ENCODE peak calls at places on chromosomes 13 and 19, in four cellular contexts. A is stomach, K is lower leg skin, H is A549. O is an unnamed sample.

GRCh38 chr19:28350673-28351072 is 862.3 kb downstream of the UQCRFS1 start:
- DNase-seq in A (no peak), K (no peak), H (no peak), O (no peak)

GRCh38 chr19:38894968-38895367 is 4.5 kb downstream of the SIRT2 start:
- DNase-seq in A (no peak), K (no peak), H (no peak), O (no peak)

GRCh38 chr13:103156346-103156998 is 90.3 kb upstream of the SLC10A2 start:
- DNase-seq in A (no peak), K (no peak), H (no peak), O (no peak)

GRCh38 chr13:65011403-65011802 is 2218.7 kb downstream of the PCDH9 start:
- DNase-seq in A (no peak), K (no peak), H (no peak), O (no peak)

GRCh38 chr19:13076787-13077186 is 25.9 kb downstream of the LYL1 start:
- DNase-seq in A (no peak), K (no peak), H (no peak), O (no peak)

GRCh38 chr13:44141725-44142539 is 231.7 kb upstream of the SERP2 start:
- DNase-seq in A (peak), K (peak), H (peak), O (peak)

GRCh38 chr13:75352641-75353327 is 129.2 kb downstream of the TBC1D4 start:
- DNase-seq in A (no peak), K (no peak), H (no peak), O (no peak)

GRCh38 chr13:111868716-111869115 is 198.2 kb upstream of the SOX1 start:
- DNase-seq in A (no peak), K (no peak), H (no peak), O (no peak)

GRCh38 chr19:55437410-55437809 is 5.7 kb downstream of the SHISA7 start:
- DNase-seq in A (peak), K (no peak), H (peak), O (no peak)

GRCh38 chr13:28679628-28680027 is 20.7 kb downstream of the POMP start:
- DNase-seq in A (no peak), K (no peak), H (no peak), O (no peak)

GRCh38 chr13:32838985-32839384 is 177.2 kb upstream of the KL start:
- DNase-seq in A (peak), K (no peak), H (peak), O (peak)

GRCh38 chr19:19642506-19643157 is 825 bp downstream of the GMIP start:
- DNase-seq in A (no peak), K (no peak), H (no peak), O (no peak)

GRCh38 chr19:56639217-56639616 is 3.7 kb upstream of the SMIM17 start:
- DNase-seq in A (no peak), K (no peak), H (no peak), O (no peak)

GRCh38 chr19:30742981-30743380 is 370.8 kb downstream of the ZNF536 start:
- DNase-seq in A (no peak), K (no peak), H (no peak), O (no peak)

GRCh38 chr13:95245072-95245471 is 56.2 kb downstream of the ABCC4 start:
- DNase-seq in A (no peak), K (peak), H (no peak), O (no peak)

GRCh38 chr19:10305139-10305806 is 4.3 kb downstream of the ZGLP1 start:
- DNase-seq in A (no peak), K (no peak), H (no peak), O (no peak)

DNA sequence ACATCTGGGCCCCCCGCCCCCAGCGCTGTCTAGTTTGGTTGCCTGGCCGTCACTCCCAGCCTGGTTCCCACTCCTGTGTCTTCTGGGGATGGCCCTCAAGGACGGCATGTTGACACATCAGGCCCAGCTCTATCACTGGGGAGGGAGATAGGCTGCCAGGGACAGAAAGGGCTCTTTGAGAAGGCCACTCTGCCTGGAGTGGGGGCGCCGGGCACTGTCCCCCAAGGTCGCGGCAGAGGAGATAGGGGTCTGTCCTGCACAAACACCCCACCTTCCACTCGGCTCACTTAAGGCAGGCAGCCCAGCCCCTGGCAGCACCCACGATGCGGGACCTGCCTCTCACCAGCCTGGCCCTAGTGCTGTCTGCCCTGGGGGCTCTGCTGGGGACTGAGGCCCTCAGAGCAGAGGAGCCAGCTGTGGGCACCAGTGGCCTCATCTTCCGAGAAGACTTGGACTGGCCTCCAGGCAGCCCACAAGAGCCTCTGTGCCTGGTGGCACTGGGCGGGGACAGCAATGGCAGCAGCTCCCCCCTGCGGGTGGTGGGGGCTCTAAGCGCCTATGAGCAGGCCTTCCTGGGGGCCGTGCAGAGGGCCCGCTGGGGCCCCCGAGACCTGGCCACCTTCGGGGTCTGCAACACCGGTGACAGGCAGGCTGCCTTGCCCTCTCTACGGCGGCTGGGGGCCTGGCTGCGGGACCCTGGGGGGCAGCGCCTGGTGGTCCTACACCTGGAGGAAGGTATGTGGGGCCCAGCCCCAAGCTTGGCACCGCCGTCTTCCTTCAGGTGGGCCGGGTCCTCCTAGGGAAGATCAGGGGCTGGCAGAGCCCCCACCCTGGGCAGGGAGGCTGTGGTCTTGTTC is at the start of gene AMH:
- DNase-seq in A (no peak), K (no peak), H (no peak), O (no peak)
- TF ChIP-seq POLR2A in A (no peak), K (no peak), H (no peak), O (no peak)

GRCh38 chr19:35045667-35046300 is 4.3 kb downstream of the HPN start:
- DNase-seq in A (no peak), K (no peak), H (peak), O (no peak)
- TF ChIP-seq CTCF in A (no peak), K (no peak), H (peak), O (no peak)

GRCh38 chr19:2509096-2509495 is 33.2 kb downstream of the GADD45B start:
- DNase-seq in A (no peak), K (no peak), H (no peak), O (no peak)

GRCh38 chr19:2511570-2511969 is 35.6 kb downstream of the GADD45B start:
- DNase-seq in A (no peak), K (no peak), H (no peak), O (no peak)

GRCh38 chr19:2511991-2512390 is 36.1 kb downstream of the GADD45B start:
- DNase-seq in A (no peak), K (no peak), H (no peak), O (no peak)

GRCh38 chr19:2503521-2504109 is 27.7 kb downstream of the GADD45B start:
- DNase-seq in A (no peak), K (no peak), H (peak), O (no peak)

GRCh38 chr19:2507109-2507508 is 31.2 kb downstream of the GADD45B start:
- DNase-seq in A (peak), K (no peak), H (peak), O (no peak)
- TF ChIP-seq POLR2A in A (no peak), K (no peak), H (no peak), O (no peak)

GRCh38 chr13:79477968-79478367 is 3.0 kb upstream of the NDFIP2 start:
- DNase-seq in A (no peak), K (no peak), H (no peak), O (no peak)
- TF ChIP-seq CTCF in A (no peak), K (no peak), H (no peak), O (no peak)

GRCh38 chr19:11924886-11925583 is at the start of gene ZNF700:
- DNase-seq in A (peak), K (peak), H (peak), O (peak)
- TF ChIP-seq POLR2A in A (no peak), K (no peak), H (no peak), O (peak)